ENCODE peak calls at places on chromosomes 16 and 17, in five cellular contexts. C is fibroblast of lung, E is breast epithelium, D is lower lobe of right lung, B is mucosa of descending colon. L is an unnamed sample.

GRCh38 chr17:4209611-4210010 is 54.2 kb downstream of the ANKFY1 start:
- DNase-seq in B (no peak), D (no peak), E (no peak), C (no peak), L (no peak)

GRCh38 chr16:48158296-48158695 is 2.5 kb upstream of the ABCC12 start:
- DNase-seq in E (no peak), C (peak; percentile 91), D (no peak), B (no peak), L (no peak)

GRCh38 chr16:11989238-11990160 is 13.0 kb downstream of the SNX29 start:
- DNase-seq in D (no peak), B (no peak), E (no peak), C (no peak), L (no peak)

GRCh38 chr17:43766413-43767052 is 7.9 kb upstream of the SOST start:
- DNase-seq in C (peak; percentile 28), E (no peak), B (no peak), D (peak; percentile 77), L (peak; percentile 36)

GRCh38 chr16:22932032-22932771 is 118.2 kb downstream of the HS3ST2 start:
- DNase-seq in C (no peak), B (no peak), D (no peak), E (no peak), L (no peak)

GRCh38 chr16:10877472-10877946 is 507 bp downstream of the CIITA start:
- DNase-seq in D (no peak), C (no peak), E (no peak), B (no peak), L (no peak)

GRCh38 chr16:65634291-65634690 is 512.4 kb upstream of the CDH11 start:
- DNase-seq in D (no peak), C (peak; percentile 32), E (no peak), B (no peak), L (no peak)

GRCh38 chr17:2994441-2994840 is 69.0 kb downstream of the OR1D5 start:
- DNase-seq in E (no peak), C (no peak), D (no peak), B (peak; percentile 18), L (no peak)

GRCh38 chr17:81576621-81577277 is 24.6 kb upstream of the FAAP100 start:
- DNase-seq in C (peak; percentile 94), D (no peak), B (no peak), E (no peak), L (no peak)

GRCh38 chr17:2183346-2183745 is 120.2 kb downstream of the SMG6 start:
- DNase-seq in C (peak; percentile 37), B (no peak), E (no peak), D (no peak), L (no peak)

GRCh38 chr16:71722801-71723536 is 1.5 kb downstream of the PHLPP2 start:
- DNase-seq in B (peak; percentile 87), E (peak; percentile 57), C (peak; percentile 71), D (peak; percentile 70), L (peak; percentile 59)

DNA sequence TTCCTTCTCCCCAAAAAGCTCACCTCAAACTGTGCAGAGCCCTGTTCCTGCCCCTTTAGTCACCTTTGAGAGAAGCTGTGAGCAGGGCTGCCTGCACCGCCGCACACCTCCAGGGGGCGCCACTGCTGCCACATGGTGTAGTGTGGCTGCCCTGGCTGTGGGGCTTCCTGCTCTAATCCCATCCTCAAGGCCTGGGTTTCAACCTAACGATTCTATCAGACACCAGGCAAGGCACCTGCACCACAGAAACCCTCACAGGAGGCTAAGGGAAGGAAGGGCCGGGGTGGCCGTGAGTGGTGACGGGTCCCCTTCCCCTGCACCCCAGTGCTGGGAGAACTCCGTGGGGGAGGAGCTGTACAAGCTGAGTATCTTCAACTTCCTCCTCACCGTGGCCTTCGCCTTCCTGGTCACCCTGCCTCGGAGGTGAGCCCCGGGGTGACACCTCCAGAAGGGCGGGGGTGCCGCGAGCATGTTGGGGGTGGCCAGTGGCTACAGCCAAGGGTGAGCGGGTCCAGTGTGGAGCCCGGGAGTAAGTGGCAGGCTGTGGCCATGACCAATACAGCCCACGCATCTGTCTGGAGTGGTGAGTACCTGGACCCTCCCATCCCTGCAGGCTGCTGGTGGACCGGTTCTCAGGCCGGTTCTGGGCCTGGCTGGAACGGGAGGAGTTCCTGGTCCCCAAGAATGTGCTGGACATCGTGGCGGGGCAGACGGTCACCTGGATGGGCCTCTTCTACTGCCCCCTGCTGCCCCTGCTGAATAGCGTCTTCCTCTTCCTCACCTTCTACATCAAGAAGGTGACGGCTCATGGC is 7.0 kb downstream of the TMC8 start:
- DNase-seq in E (no peak), C (no peak), B (peak; percentile 76), D (no peak), L (no peak)
- H3K4me1 ChIP-seq in E (peaks cover 4% of the 10 kb centered on the region), C (peaks cover 5% of the 10 kb centered on the region), B (peaks cover 43% of the 10 kb centered on the region), D (peaks cover 53% of the 10 kb centered on the region), L (peaks cover 90% of the 10 kb centered on the region)

GRCh38 chr17:46191332-46192210 is 1.7 kb downstream of the KANSL1 start:
- DNase-seq in D (no peak), E (no peak), C (peak; percentile 35), B (no peak), L (no peak)
- H3K4me1 ChIP-seq in D (peaks cover 62% of the 10 kb centered on the region), E (no peaks in the 10 kb centered on the region), C (peaks cover 11% of the 10 kb centered on the region), B (peaks cover 18% of the 10 kb centered on the region), L (peaks cover 64% of the 10 kb centered on the region)

GRCh38 chr17:10743316-10744009 is 13.6 kb upstream of the TMEM220 start:
- DNase-seq in D (no peak), B (no peak), E (no peak), C (peak; percentile 47), L (no peak)
- H3K4me1 ChIP-seq in D (peaks cover under 1% of the 10 kb centered on the region), B (peaks cover 11% of the 10 kb centered on the region), E (no peaks in the 10 kb centered on the region), C (no peaks in the 10 kb centered on the region), L (peaks cover 20% of the 10 kb centered on the region)

DNA sequence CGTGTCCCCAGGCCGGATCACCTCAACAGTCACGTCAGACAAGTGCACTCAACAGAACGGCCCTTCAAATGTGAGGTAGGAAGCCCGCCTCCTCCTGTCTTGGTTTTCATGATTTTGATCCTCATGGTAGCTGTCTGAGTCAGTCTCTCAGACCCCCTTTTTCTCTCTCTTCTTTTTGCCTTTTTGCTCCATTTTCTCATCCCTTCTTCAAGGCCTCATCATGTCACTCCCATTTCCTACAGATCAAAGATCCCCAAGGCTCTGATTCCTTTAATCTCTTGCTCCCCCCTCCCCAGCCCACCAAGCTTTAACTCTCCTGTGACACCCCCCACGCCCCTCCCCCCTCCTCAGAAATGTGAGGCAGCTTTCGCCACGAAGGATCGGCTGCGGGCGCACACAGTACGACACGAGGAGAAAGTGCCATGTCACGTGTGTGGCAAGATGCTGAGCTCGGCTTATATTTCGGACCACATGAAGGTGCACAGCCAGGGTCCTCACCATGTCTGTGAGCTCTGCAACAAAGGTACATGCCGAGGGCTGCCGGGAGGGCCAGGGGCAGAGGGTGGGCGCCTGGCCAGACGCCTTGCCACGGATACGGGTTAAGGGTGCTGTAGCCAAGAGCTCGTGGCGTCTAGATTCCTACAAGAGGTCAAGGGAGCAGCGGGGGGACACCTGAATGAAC is 2.0 kb downstream of the MAZ start:
- DNase-seq in B (peak; percentile 72), C (no peak), D (no peak), E (no peak), L (no peak)
- H3K4me1 ChIP-seq in B (peaks cover 56% of the 10 kb centered on the region), C (peaks cover 29% of the 10 kb centered on the region), D (peaks cover 62% of the 10 kb centered on the region), E (peaks cover 8% of the 10 kb centered on the region), L (peaks cover 62% of the 10 kb centered on the region)

GRCh38 chr17:40545660-40546059 is 19.6 kb downstream of the CCR7 start:
- DNase-seq in C (no peak), D (no peak), B (peak; percentile 31), E (peak; percentile 15), L (no peak)
- H3K4me1 ChIP-seq in C (peaks cover 46% of the 10 kb centered on the region), D (peaks cover 72% of the 10 kb centered on the region), B (peaks cover 24% of the 10 kb centered on the region), E (peaks cover 59% of the 10 kb centered on the region), L (peaks cover 86% of the 10 kb centered on the region)

GRCh38 chr17:63819585-63820537 is 7.4 kb upstream of the PSMC5 start:
- DNase-seq in E (no peak), C (no peak), D (no peak), B (no peak), L (no peak)
- H3K4me1 ChIP-seq in E (no peaks in the 10 kb centered on the region), C (no peaks in the 10 kb centered on the region), D (no peaks in the 10 kb centered on the region), B (peaks cover 3% of the 10 kb centered on the region), L (no peaks in the 10 kb centered on the region)

DNA sequence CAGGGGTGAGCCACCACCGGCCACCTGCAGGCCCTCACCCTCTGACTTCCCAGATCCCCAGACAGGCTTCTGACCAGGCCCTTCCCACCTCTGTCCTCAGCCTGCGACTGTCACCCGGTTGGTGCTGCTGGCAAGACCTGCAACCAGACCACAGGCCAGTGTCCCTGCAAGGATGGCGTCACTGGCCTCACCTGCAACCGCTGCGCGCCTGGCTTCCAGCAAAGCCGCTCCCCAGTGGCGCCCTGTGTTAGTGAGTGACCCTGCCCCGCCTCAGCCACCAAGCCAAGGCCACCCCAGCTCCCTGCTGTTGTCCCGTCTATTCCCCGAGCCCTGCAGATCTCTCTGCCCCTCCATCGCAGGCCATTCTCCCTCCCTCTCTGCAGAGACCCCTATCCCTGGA is 1.8 kb downstream of the NTN3 start:
- DNase-seq in B (no peak), E (no peak), C (no peak), D (no peak), L (no peak)
- H3K4me1 ChIP-seq in B (peaks cover 39% of the 10 kb centered on the region), E (peaks cover 18% of the 10 kb centered on the region), C (peaks cover 16% of the 10 kb centered on the region), D (peaks cover 54% of the 10 kb centered on the region), L (peaks cover 36% of the 10 kb centered on the region)

GRCh38 chr17:29566473-29567361 is at the start of gene ABHD15:
- DNase-seq in C (peak; percentile 65), B (peak; percentile 86), D (peak; percentile 87), E (no peak), L (no peak)
- H3K4me1 ChIP-seq in C (peaks cover 4% of the 10 kb centered on the region), B (peaks cover 27% of the 10 kb centered on the region), D (peaks cover 54% of the 10 kb centered on the region), E (peaks cover 7% of the 10 kb centered on the region), L (peaks cover 27% of the 10 kb centered on the region)

L was measured in CD8-positive, alpha-beta T cell.